ENCODE peak calls at places on chromosomes 13 and 19, in four cellular contexts. F, C, U and T are unnamed samples.

GRCh38 chr13:50493683-50494082 is 349.8 kb downstream of the DLEU7 start:
- DNase-seq in C (no peak), U (no peak), F (no peak), T (no peak)

GRCh38 chr19:48419158-48419920 is 25.9 kb downstream of the GRIN2D start:
- DNase-seq in F (no peak), C (peak), U (peak), T (no peak)

GRCh38 chr19:43997631-43998290 is 5.0 kb upstream of the ZNF230 start:
- DNase-seq in F (peak), C (no peak), U (no peak), T (peak)

GRCh38 chr19:42066075-42066754 is 3.8 kb downstream of the GRIK5 start:
- DNase-seq in U (peak), C (peak), F (no peak), T (peak)

GRCh38 chr13:60242231-60242630 is 78.5 kb upstream of the DIAPH3 start:
- DNase-seq in F (no peak), C (no peak), U (no peak), T (no peak)

GRCh38 chr19:21158523-21159135 is 16.8 kb downstream of the ZNF431 start:
- DNase-seq in F (no peak), U (peak), C (no peak), T (peak)

GRCh38 chr13:110272227-110272626 is 34.7 kb downstream of the COL4A1 start:
- DNase-seq in U (no peak), F (no peak), C (no peak), T (no peak)

GRCh38 chr19:51531349-51532315 is at the start of gene SIGLEC6:
- DNase-seq in C (peak), F (no peak), U (no peak), T (no peak)

GRCh38 chr13:50319603-50320296 is 304.5 kb downstream of the KCNRG start:
- DNase-seq in C (peak), F (peak), U (peak), T (peak)

GRCh38 chr13:97629601-97630272 is 195.8 kb downstream of the RAP2A start:
- DNase-seq in F (no peak), C (no peak), U (no peak), T (peak)

GRCh38 chr13:33383724-33384577 is 98.4 kb upstream of the STARD13 start:
- DNase-seq in F (no peak), U (peak), C (peak), T (no peak)

GRCh38 chr13:30647420-30647819 is 29.7 kb downstream of the USPL1 start:
- DNase-seq in U (no peak), F (no peak), C (no peak), T (no peak)

GRCh38 chr19:19997656-19998268 is 41.5 kb downstream of the ZNF682 start:
- DNase-seq in C (peak), U (no peak), F (no peak), T (no peak)

GRCh38 chr13:51286135-51287002 is 53.1 kb upstream of the SERPINE3 start:
- DNase-seq in U (peak), F (no peak), C (peak), T (peak)

GRCh38 chr19:956747-957451 is 27.2 kb upstream of the WDR18 start:
- DNase-seq in U (peak), F (no peak), C (no peak), T (no peak)

GRCh38 chr13:78827471-78827870 is 168.5 kb upstream of the OBI1 start:
- DNase-seq in C (peak), F (no peak), U (no peak), T (no peak)

DNA sequence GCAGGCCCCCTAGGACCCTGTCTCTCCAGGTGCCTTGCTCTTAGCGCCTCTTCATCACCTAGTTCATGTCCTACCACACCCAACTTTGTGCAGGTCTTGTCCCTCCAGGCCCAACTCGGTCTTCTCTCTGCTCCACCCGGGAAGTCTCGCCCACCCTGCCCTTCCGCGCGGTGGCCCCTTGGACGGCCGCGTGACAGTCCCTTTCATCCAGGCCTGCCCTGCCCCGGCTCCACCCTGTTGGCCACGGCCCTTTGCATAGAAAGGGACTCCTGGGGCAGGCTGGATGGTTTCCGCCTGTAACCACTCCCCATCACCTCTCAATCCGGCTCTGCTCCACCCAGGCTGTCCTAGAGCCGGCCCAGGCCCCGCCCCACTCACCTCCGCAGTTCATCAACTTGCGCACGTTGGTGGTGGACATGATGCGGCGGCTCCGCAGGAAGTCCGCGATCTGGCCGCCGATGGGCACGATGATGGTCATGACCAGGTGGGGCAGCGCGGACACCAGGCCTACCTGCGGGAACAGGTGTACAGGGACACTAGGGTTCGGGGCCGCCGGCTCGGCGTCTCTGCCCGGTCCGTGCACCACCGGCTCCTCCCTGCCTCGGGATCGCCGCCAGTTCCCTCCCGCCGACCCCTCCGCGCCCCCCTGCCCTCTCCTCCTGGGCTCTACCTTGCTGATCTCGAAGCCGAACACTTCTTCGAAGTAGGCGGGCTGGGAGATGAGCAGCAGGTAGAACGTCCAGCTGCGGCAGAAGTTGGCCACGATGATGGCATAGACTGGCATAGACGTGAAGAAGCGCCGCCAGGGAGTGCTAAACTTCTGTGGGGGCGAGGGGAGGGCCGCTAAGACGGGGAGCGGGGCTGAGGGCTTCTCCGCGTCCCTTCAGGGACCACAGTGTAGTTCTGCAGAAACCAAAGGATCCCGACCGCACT is 7.2 kb downstream of the GFY start:
- DNase-seq in U (no peak), C (peak), F (no peak), T (no peak)
- H3K4me3 ChIP-seq in U (no peak), C (no peak), F (no peak), T (no peak)

GRCh38 chr19:46860125-46860845 is 512 bp upstream of the ARHGAP35 start:
- DNase-seq in C (peak), F (peak), U (peak), T (peak)

GRCh38 chr19:46852830-46853229 is 2.2 kb upstream of the AP2S1 start:
- DNase-seq in F (no peak), U (no peak), C (no peak), T (no peak)

GRCh38 chr19:46859637-46860124 is 1.1 kb upstream of the ARHGAP35 start:
- DNase-seq in F (no peak), U (no peak), C (no peak), T (no peak)

GRCh38 chr19:46860846-46861690 is at the start of gene ARHGAP35:
- DNase-seq in C (peak), F (no peak), U (no peak), T (no peak)

GRCh38 chr19:46856062-46857022 is 4.5 kb upstream of the ARHGAP35 start:
- DNase-seq in F (peak), C (peak), U (peak), T (peak)
- H3K4me3 ChIP-seq in F (peak), C (peak), U (peak), T (peak)

GRCh38 chr19:55644842-55645511 is 1.5 kb downstream of the ZNF581 start:
- DNase-seq in C (peak), F (no peak), U (no peak), T (no peak)
- H3K4me3 ChIP-seq in C (peak), F (peak), U (peak), T (no peak)

DNA sequence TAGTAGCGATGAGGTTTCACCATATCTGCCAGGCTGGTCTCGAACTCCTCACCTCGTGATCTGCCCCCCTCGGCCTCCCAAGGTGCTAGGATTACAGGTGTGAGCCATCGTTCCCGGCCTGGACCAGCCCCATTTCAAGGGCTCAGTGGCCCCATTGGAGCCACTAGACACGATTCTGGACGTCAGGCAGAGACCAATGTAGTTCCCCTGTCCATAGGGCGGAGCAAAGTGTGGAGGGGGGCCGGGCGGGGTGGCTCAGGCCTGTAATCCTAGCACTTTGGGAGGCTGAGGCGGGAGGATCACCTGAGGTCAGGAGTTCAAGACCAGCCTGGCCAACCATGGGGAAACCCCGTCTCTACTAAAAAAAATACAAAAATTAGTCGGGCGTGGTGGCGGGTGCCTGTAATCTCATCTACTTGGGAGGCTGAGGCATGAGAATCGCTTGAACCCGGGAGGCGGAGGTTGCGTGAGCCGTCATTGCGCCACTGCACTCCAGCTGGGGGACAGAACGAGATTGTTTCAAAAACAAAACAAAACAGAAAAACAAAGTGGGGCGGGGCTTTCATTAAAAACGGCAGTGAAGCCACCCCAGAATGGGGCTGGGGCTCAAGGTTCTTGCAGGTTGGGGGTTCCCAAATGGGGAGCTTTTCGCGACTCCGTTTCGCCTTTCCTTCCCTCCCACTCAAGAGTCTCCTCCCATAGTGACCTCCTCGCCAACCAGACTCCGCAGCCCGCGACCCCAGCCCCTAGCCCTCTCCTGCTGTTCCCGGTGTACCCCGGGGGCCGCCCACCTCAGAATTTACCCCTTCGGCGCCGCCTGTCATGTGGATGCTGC is 758 bp upstream of the TECR start:
- DNase-seq in U (peak), F (no peak), C (no peak), T (no peak)
- H3K4me3 ChIP-seq in U (peak), F (peak), C (peak), T (peak)

GRCh38 chr13:113291997-113292862 is 4.8 kb upstream of the LAMP1 start:
- DNase-seq in F (no peak), C (no peak), U (peak), T (no peak)
- H3K4me3 ChIP-seq in F (peak), C (no peak), U (peak), T (no peak)